ENCODE peak calls at places on chromosomes 1 and 21, in nine cellular contexts. E, X, J, F, R, A, L, W and P are unnamed samples.

GRCh38 chr1:235275223-235275622 is 52.8 kb downstream of the ARID4B start:
- DNase-seq in E (no peak), X (no peak), J (no peak), F (no peak), R (no peak), A (no peak), L (no peak), W (no peak), P (no peak)

GRCh38 chr1:225880636-225881035 is 1.5 kb downstream of the TMEM63A start:
- DNase-seq in E (no peak), X (no peak), J (peak), F (no peak), R (peak), A (no peak), L (no peak), W (no peak), P (no peak)

GRCh38 chr1:25562101-25562927 is 18.9 kb downstream of the LDLRAP1 start:
- DNase-seq in E (no peak), X (no peak), J (peak), F (no peak), R (no peak), A (peak), L (peak), W (no peak), P (no peak)

GRCh38 chr1:170967042-170967910 is 31.9 kb downstream of the MROH9 start:
- DNase-seq in E (no peak), X (peak), J (peak), F (peak), R (no peak), A (peak), L (no peak), W (no peak), P (no peak)

GRCh38 chr1:233391338-233391737 is 63.8 kb downstream of the MAP3K21 start:
- DNase-seq in E (no peak), X (no peak), J (peak), F (no peak), R (no peak), A (no peak), L (no peak), W (no peak), P (no peak)

GRCh38 chr21:32412998-32413504 is 545 bp downstream of the EVA1C start:
- DNase-seq in E (no peak), X (no peak), J (peak), F (no peak), R (peak), A (peak), L (no peak), W (no peak), P (no peak)

GRCh38 chr1:93079685-93080141 is 630 bp downstream of the MTF2 start:
- DNase-seq in E (no peak), X (no peak), J (peak), F (no peak), R (peak), A (peak), L (peak), W (peak), P (no peak)

GRCh38 chr1:6321205-6321604 is 60.3 kb upstream of the GPR153 start:
- DNase-seq in E (no peak), X (no peak), J (no peak), F (no peak), R (no peak), A (no peak), L (no peak), W (no peak), P (no peak)

GRCh38 chr1:86155061-86155806 is 1.3 kb downstream of the COL24A1 start:
- DNase-seq in E (no peak), X (peak), J (no peak), F (no peak), R (peak), A (no peak), L (no peak), W (peak), P (no peak)

GRCh38 chr1:202551683-202552082 is 158.6 kb downstream of the SYT2 start:
- DNase-seq in E (no peak), X (no peak), J (no peak), F (no peak), R (no peak), A (no peak), L (no peak), W (no peak), P (no peak)

GRCh38 chr1:8139383-8139782 is 113.3 kb upstream of the ERRFI1 start:
- DNase-seq in E (no peak), X (no peak), J (no peak), F (no peak), R (no peak), A (no peak), L (no peak), W (no peak), P (no peak)

GRCh38 chr1:8136766-8137165 is 110.7 kb upstream of the ERRFI1 start:
- DNase-seq in E (no peak), X (no peak), J (no peak), F (no peak), R (no peak), A (no peak), L (no peak), W (no peak), P (no peak)

GRCh38 chr1:8137406-8138244 is 111.5 kb upstream of the ERRFI1 start:
- DNase-seq in E (no peak), X (no peak), J (no peak), F (peak), R (no peak), A (no peak), L (no peak), W (no peak), P (no peak)

GRCh38 chr1:8139941-8140340 is 113.8 kb upstream of the ERRFI1 start:
- DNase-seq in E (no peak), X (no peak), J (no peak), F (no peak), R (no peak), A (no peak), L (no peak), W (no peak), P (no peak)

DNA sequence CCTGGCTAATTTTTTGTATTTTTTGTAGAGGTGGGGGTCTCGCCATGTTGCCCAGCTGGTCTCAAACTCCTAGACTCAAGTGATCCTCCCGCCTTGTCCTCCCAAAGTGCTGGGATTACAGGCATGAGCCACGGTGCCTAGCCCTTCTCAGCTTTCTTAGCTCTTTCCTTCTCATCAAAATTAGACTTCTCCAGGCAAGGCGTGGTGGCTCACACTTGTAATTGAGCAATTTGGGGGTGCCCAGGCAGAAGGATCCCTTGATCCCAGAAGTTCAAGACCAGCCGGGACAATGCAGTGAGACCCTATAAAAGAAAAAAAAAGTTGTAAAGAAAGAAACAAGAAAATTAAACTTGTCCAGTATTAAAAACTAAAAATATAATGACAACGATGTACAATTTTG is 112.6 kb upstream of the ERRFI1 start:
- DNase-seq in E (no peak), X (no peak), J (no peak), F (no peak), R (no peak), A (no peak), L (no peak), W (no peak), P (no peak)
- H3K27ac ChIP-seq in E (no peak), X (no peak), J (no peak), F (peak), R (no peak), A (no peak), L (no peak), W (no peak), P (peak)

GRCh38 chr1:115088115-115088794 is 1.0 kb downstream of the TSPAN2 start:
- DNase-seq in E (no peak), X (no peak), J (peak), F (no peak), R (no peak), A (no peak), L (no peak), W (no peak), P (no peak)
- H3K27ac ChIP-seq in E (no peak), X (no peak), J (no peak), F (no peak), R (no peak), A (peak), L (no peak), W (no peak), P (no peak)

DNA sequence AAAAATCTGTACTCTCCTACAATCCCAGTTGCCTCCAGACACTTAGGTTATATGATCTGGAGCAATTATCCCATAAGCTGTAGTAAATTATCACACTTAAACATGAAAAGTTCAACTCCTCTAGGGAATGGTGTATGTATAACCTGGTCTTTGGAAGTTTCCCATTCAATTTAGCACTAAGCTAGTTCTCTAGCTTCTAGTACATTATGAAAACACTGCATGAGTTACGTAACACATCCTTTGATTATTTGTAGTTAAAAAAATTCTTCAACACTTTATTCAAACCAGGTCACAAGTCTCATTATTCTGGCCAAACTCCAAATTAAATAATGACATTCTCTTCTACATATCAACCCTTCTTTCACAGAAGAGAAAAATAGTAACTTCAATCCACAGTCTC is 827.0 kb upstream of the ADAMTS5 start:
- DNase-seq in E (no peak), X (no peak), J (no peak), F (no peak), R (no peak), A (no peak), L (no peak), W (no peak), P (no peak)
- H3K27ac ChIP-seq in E (no peak), X (no peak), J (no peak), F (no peak), R (no peak), A (no peak), L (no peak), W (no peak), P (no peak)

DNA sequence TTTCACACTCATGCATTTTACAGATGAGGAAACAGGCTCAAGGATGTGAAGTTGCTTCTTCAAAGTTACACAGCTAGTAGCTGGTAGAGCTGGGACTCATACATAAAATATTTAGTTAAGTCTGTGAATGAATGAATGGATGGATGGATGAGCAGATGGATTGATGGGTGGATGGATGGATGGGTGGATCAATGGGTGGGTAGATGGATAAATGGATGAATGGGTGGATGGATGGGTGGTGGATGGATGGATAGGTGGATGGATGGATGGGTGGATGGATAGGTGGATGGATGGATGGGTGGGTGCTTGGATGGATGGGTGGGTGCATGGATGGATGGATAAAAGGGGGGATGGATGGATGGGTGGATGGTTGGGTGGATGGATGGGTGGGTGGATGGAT is 240.9 kb downstream of the GRIK3 start:
- DNase-seq in E (no peak), X (no peak), J (no peak), F (no peak), R (no peak), A (no peak), L (no peak), W (no peak), P (no peak)
- H3K27ac ChIP-seq in E (no peak), X (no peak), J (no peak), F (no peak), R (no peak), A (no peak), L (no peak), W (no peak), P (no peak)

DNA sequence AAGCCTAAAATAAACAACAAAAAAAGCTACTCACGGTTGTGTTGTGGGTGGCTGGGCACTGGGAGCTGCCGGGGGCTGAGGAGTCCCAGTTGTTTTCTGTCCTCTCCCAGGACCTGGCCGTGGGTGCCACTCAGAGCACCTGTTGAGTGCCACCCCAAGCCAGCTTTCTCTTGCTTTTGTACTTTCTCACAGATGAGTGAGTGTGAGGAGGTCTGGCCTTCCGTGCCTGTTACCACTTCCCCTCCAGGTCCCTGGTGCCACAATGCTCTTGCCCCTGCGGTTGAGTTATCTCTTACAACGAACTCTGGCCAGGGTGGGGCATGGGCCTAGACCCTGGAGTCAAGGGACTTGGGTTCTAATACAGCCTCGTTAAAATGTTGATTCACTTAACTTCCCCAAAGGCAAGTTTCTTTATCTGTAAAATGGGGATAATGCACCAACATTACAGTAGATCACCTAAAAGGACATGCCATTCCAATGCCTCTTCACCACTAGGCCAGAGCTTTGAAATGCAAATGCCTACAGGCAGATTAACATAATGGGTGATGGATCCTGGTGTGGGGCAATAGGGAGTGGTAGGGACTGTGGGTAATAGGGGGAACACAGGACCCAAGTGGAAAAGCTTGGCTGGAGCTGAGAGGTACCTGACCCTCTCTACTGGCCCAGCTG is at the start of gene CNR2:
- DNase-seq in E (no peak), X (no peak), J (no peak), F (no peak), R (no peak), A (no peak), L (peak), W (no peak), P (no peak)
- H3K27ac ChIP-seq in E (no peak), X (no peak), J (no peak), F (no peak), R (no peak), A (no peak), L (no peak), W (no peak), P (no peak)